ENCODE peak calls at places on chromosomes 4 and X, in ten cellular contexts. H is MV-4-11; Q is lower leg skin; D is stimulated activated naive CD4-positive, alpha-beta T cell; N is SW 1271; Y is EL; Z is SJSA1; X is activated T-cell treated with anti-CD3 and anti-CD28 coated beads for 24 hours; R is NCI-H1930; E is tibial artery. C is an unnamed sample.

GRCh38 chr4:186807131-186807530 is 83.5 kb upstream of the FAT1 start:
- DNase-seq in H (no peak), Q (no peak), D (no peak), N (no peak), Y (no peak), Z (no peak), X (no peak), R (no peak), E (no peak), C (no peak)

GRCh38 chr4:88211473-88212252 is 53.2 kb upstream of the ABCG2 start:
- DNase-seq in H (peak), Q (no peak), D (no peak), N (no peak), Y (peak), Z (peak), X (peak), R (peak), E (no peak), C (peak)

GRCh38 chr4:112514449-112515277 is 1.3 kb downstream of the NEUROG2 start:
- DNase-seq in H (no peak), Q (peak), D (no peak), N (no peak), Y (peak), Z (no peak), X (no peak), R (peak), E (no peak), C (peak)

GRCh38 chr4:152417648-152418047 is 118.2 kb downstream of the FBXW7 start:
- DNase-seq in H (no peak), Q (no peak), D (no peak), N (no peak), Y (no peak), Z (no peak), X (no peak), R (no peak), E (no peak), C (no peak)

GRCh38 chrX:13599491-13599890 is 30.1 kb downstream of the EGFL6 start:
- DNase-seq in H (no peak), Q (no peak), D (no peak), N (no peak), Y (no peak), Z (no peak), X (no peak), R (no peak), E (no peak), C (no peak)

GRCh38 chrX:7077241-7077909 is 70.1 kb upstream of the STS start:
- DNase-seq in H (no peak), Q (no peak), D (no peak), N (no peak), Y (no peak), Z (no peak), X (no peak), R (no peak), E (no peak), C (no peak)

GRCh38 chr4:112951362-112951962 is 98.0 kb upstream of the ANK2 start:
- DNase-seq in H (no peak), Q (no peak), D (no peak), N (no peak), Y (peak), Z (peak), X (no peak), R (no peak), E (no peak), C (no peak)

GRCh38 chr4:124633285-124633941 is 79.1 kb downstream of the ANKRD50 start:
- DNase-seq in H (no peak), Q (no peak), D (no peak), N (no peak), Y (no peak), Z (no peak), X (no peak), R (no peak), E (no peak), C (no peak)

GRCh38 chr4:27397886-27398285 is 537.2 kb downstream of the STIM2 start:
- DNase-seq in H (no peak), Q (no peak), D (no peak), N (no peak), Y (peak), Z (peak), X (no peak), R (no peak), E (no peak), C (no peak)

GRCh38 chr4:26452565-26453531 is 37.4 kb downstream of the CCKAR start:
- DNase-seq in H (no peak), Q (no peak), D (no peak), N (no peak), Y (no peak), Z (no peak), X (no peak), R (peak), E (no peak), C (no peak)

GRCh38 chr4:127416092-127416491 is 216.7 kb upstream of the INTU start:
- DNase-seq in H (no peak), Q (no peak), D (no peak), N (no peak), Y (no peak), Z (no peak), X (no peak), R (no peak), E (no peak), C (no peak)

GRCh38 chrX:9378980-9379696 is 85.7 kb upstream of the TBL1X start:
- DNase-seq in H (peak), Q (no peak), D (no peak), N (no peak), Y (peak), Z (no peak), X (no peak), R (no peak), E (no peak), C (no peak)

GRCh38 chr4:145260091-145260490 is 79.7 kb upstream of the OTUD4 start:
- DNase-seq in H (no peak), Q (no peak), D (no peak), N (no peak), Y (no peak), Z (no peak), X (no peak), R (no peak), E (no peak), C (no peak)

GRCh38 chr4:7978489-7978888 is 38.8 kb upstream of the AFAP1 start:
- DNase-seq in H (no peak), Q (no peak), D (no peak), N (no peak), Y (no peak), Z (no peak), X (no peak), R (no peak), E (no peak), C (no peak)

GRCh38 chrX:20151689-20152088 is 10.1 kb upstream of the EIF1AX start:
- DNase-seq in H (no peak), Q (no peak), D (no peak), N (no peak), Y (no peak), Z (no peak), X (no peak), R (no peak), E (no peak), C (no peak)

GRCh38 chrX:110310000-110310790 is 7.7 kb downstream of the AMMECR1 start:
- DNase-seq in H (no peak), Q (no peak), D (no peak), N (no peak), Y (no peak), Z (no peak), X (no peak), R (no peak), E (no peak), C (no peak)

GRCh38 chr4:168645933-168646768 is 149.3 kb downstream of the PALLD start:
- DNase-seq in H (no peak), Q (no peak), D (no peak), N (no peak), Y (no peak), Z (no peak), X (no peak), R (no peak), E (no peak), C (no peak)

GRCh38 chrX:19697416-19697815 is 182.1 kb upstream of the MAP3K15 start:
- DNase-seq in H (no peak), Q (no peak), D (no peak), N (no peak), Y (no peak), Z (peak), X (no peak), R (no peak), E (no peak), C (no peak)

GRCh38 chrX:8037593-8038348 is 110.6 kb upstream of the PNPLA4 start:
- DNase-seq in H (no peak), Q (no peak), D (no peak), N (no peak), Y (no peak), Z (no peak), X (no peak), R (no peak), E (no peak), C (no peak)

GRCh38 chrX:154136627-154137161 is 7.3 kb upstream of the OPN1LW start:
- DNase-seq in H (peak), Q (peak), D (peak), N (no peak), Y (peak), Z (peak), X (peak), R (peak), E (peak), C (peak)

GRCh38 chr4:101355246-101355645 is 7.9 kb upstream of the PPP3CA start:
- DNase-seq in H (no peak), Q (no peak), D (no peak), N (no peak), Y (no peak), Z (no peak), X (no peak), R (no peak), E (no peak), C (no peak)

GRCh38 chr4:141389649-141390048 is 169.0 kb downstream of the ZNF330 start:
- DNase-seq in H (no peak), Q (no peak), D (no peak), N (no peak), Y (no peak), Z (no peak), X (no peak), R (no peak), E (no peak), C (no peak)